ENCODE peak calls at places on chromosomes 4 and X, in six cellular contexts. J, P, Q, T, W and B are unnamed samples.

GRCh38 chr4:10087152-10087791 is 29.3 kb downstream of the WDR1 start:
- DNase-seq in J (no peak), P (no peak), Q (no peak), T (peak; percentile 12), W (no peak), B (no peak)

GRCh38 chr4:90715242-90715641 is 588.0 kb downstream of the CCSER1 start:
- DNase-seq in J (no peak), P (no peak), Q (no peak), T (no peak), W (no peak), B (no peak)

GRCh38 chr4:113026556-113026955 is 22.9 kb upstream of the ANK2 start:
- DNase-seq in J (no peak), P (peak; percentile 72), Q (no peak), T (no peak), W (no peak), B (no peak)

GRCh38 chrX:13059676-13060499 is 15.5 kb upstream of the FAM9C start:
- DNase-seq in J (no peak), P (peak; percentile 71), Q (no peak), T (no peak), W (no peak), B (no peak)

GRCh38 chrX:104112326-104112951 is at the start of gene ZCCHC18:
- DNase-seq in J (peak; percentile 78), P (peak; percentile 78), Q (peak; percentile 92), T (peak; percentile 38), W (peak; percentile 28), B (peak; percentile 55)

GRCh38 chr4:112127736-112128322 is 17.4 kb upstream of the FAM241A start:
- DNase-seq in J (no peak), P (peak; percentile 69), Q (no peak), T (no peak), W (no peak), B (no peak)

GRCh38 chrX:45502396-45502795 is 301.7 kb upstream of the DIPK2B start:
- DNase-seq in J (no peak), P (no peak), Q (no peak), T (no peak), W (no peak), B (no peak)

GRCh38 chr4:128630881-128631280 is 178.6 kb upstream of the JADE1 start:
- DNase-seq in J (no peak), P (peak; percentile 67), Q (no peak), T (no peak), W (no peak), B (no peak)

GRCh38 chr4:55491486-55491885 is 55.2 kb downstream of the CLOCK start:
- DNase-seq in J (no peak), P (peak; percentile 37), Q (no peak), T (no peak), W (no peak), B (no peak)

GRCh38 chr4:176270669-176271068 is 1.6 kb upstream of the ASB5 start:
- DNase-seq in J (no peak), P (peak; percentile 100), Q (no peak), T (no peak), W (no peak), B (no peak)

GRCh38 chr4:11904117-11904535 is 475.4 kb upstream of the HS3ST1 start:
- DNase-seq in J (no peak), P (peak; percentile 23), Q (no peak), T (peak; percentile 40), W (peak; percentile 55), B (peak; percentile 79)

GRCh38 chr4:142435599-142436235 is 410.4 kb downstream of the INPP4B start:
- DNase-seq in J (peak; percentile 17), P (no peak), Q (no peak), T (no peak), W (no peak), B (no peak)

GRCh38 chrX:107659286-107659685 is 31.0 kb downstream of the PRPS1 start:
- DNase-seq in J (no peak), P (no peak), Q (no peak), T (no peak), W (no peak), B (no peak)

GRCh38 chrX:4035874-4036273 is 322.4 kb upstream of the PRKX start:
- DNase-seq in J (no peak), P (no peak), Q (no peak), T (no peak), W (no peak), B (no peak)
- H3K27ac ChIP-seq in J (no peak overlapping the region), P (no peak overlapping the region), Q (no peak overlapping the region), T (no peak overlapping the region), W (no peak overlapping the region), B (no peak overlapping the region)

GRCh38 chrX:131745942-131746489 is 202.1 kb downstream of the OR13H1 start:
- DNase-seq in J (no peak), P (no peak), Q (no peak), T (no peak), W (no peak), B (no peak)
- H3K4me3 ChIP-seq in J (peak overlapping the region; percentile 10), P (no peak overlapping the region), Q (no peak overlapping the region), T (no peak overlapping the region), W (no peak overlapping the region), B (no peak overlapping the region)

GRCh38 chr4:101019313-101019712 is 328.0 kb downstream of the PPP3CA start:
- DNase-seq in J (no peak), P (no peak), Q (no peak), T (no peak), W (no peak), B (no peak)

GRCh38 chr4:101019941-101020401 is 327.4 kb downstream of the PPP3CA start:
- DNase-seq in J (no peak), P (peak; percentile 41), Q (no peak), T (no peak), W (peak; percentile 34), B (no peak)

GRCh38 chr4:101018836-101019235 is 328.5 kb downstream of the PPP3CA start:
- DNase-seq in J (no peak), P (no peak), Q (no peak), T (no peak), W (no peak), B (no peak)

GRCh38 chr4:101022151-101023024 is 324.9 kb downstream of the PPP3CA start:
- DNase-seq in J (no peak), P (peak; percentile 54), Q (no peak), T (no peak), W (no peak), B (no peak)

GRCh38 chr4:101020956-101021355 is 326.4 kb downstream of the PPP3CA start:
- DNase-seq in J (no peak), P (peak; percentile 81), Q (no peak), T (no peak), W (no peak), B (no peak)
- H3K36me3 ChIP-seq in J (no peaks in the 10 kb centered on the region), P (peaks cover 1% of the 10 kb centered on the region), Q (peaks cover 5% of the 10 kb centered on the region), T (peaks cover 12% of the 10 kb centered on the region), W (no peaks in the 10 kb centered on the region), B (no peaks in the 10 kb centered on the region)

GRCh38 chr4:140102406-140102805 is 51.6 kb downstream of the MAML3 start:
- DNase-seq in J (no peak), P (peak; percentile 38), Q (no peak), T (no peak), W (no peak), B (no peak)
- H3K27ac ChIP-seq in J (no peak overlapping the region), P (no peak overlapping the region), Q (no peak overlapping the region), T (no peak overlapping the region), W (no peak overlapping the region), B (no peak overlapping the region)

GRCh38 chrX:56764153-56764974 is 35.3 kb downstream of the NBDY start:
- DNase-seq in J (peak; percentile 54), P (peak; percentile 62), Q (peak; percentile 37), T (no peak), W (peak; percentile 89), B (peak; percentile 42)
- H3K4me3 ChIP-seq in J (peak overlapping the region; percentile 41), P (no peak overlapping the region), Q (no peak overlapping the region), T (no peak overlapping the region), W (peak overlapping the region; percentile 53), B (peak overlapping the region; percentile 62)

GRCh38 chr4:5788144-5788543 is 77.1 kb downstream of the EVC start:
- DNase-seq in J (no peak), P (no peak), Q (no peak), T (no peak), W (no peak), B (no peak)
- H3K36me3 ChIP-seq in J (peaks cover 11% of the 10 kb centered on the region), P (peaks cover 8% of the 10 kb centered on the region), Q (peaks cover 6% of the 10 kb centered on the region), T (peaks cover 10% of the 10 kb centered on the region), W (no peaks in the 10 kb centered on the region), B (no peaks in the 10 kb centered on the region)

GRCh38 chrX:47576021-47576898 is 6.0 kb upstream of the TIMP1 start:
- DNase-seq in J (no peak), P (no peak), Q (no peak), T (no peak), W (peak; percentile 12), B (no peak)

GRCh38 chrX:47577901-47578300 is 4.3 kb upstream of the TIMP1 start:
- DNase-seq in J (no peak), P (no peak), Q (no peak), T (no peak), W (no peak), B (no peak)

GRCh38 chrX:47577424-47577823 is 4.8 kb upstream of the TIMP1 start:
- DNase-seq in J (no peak), P (no peak), Q (no peak), T (no peak), W (no peak), B (no peak)

GRCh38 chrX:47579537-47579936 is 2.7 kb upstream of the TIMP1 start:
- DNase-seq in J (no peak), P (peak; percentile 78), Q (no peak), T (no peak), W (no peak), B (no peak)

GRCh38 chrX:47578692-47579091 is 3.5 kb upstream of the TIMP1 start:
- DNase-seq in J (no peak), P (no peak), Q (no peak), T (no peak), W (no peak), B (no peak)
- H3K27ac ChIP-seq in J (no peak overlapping the region), P (peak overlapping the region; percentile 71), Q (no peak overlapping the region), T (no peak overlapping the region), W (no peak overlapping the region), B (no peak overlapping the region)